ENCODE peak calls at places on chromosome 10, in five cellular contexts. M is sigmoid colon, G is upper lobe of left lung, H is spleen, O is suprapubic skin. P is an unnamed sample.

GRCh38 chr10:43749145-43749576 is 100.5 kb upstream of the ZNF32 start:
- DNase-seq in M (no peak), G (no peak), H (peak; percentile 59), O (no peak), P (no peak)

GRCh38 chr10:78417425-78418370 is 384.0 kb downstream of the RPS24 start:
- DNase-seq in M (peak; percentile 45), G (no peak), H (no peak), O (peak; percentile 72), P (no peak)

GRCh38 chr10:95245425-95246055 is 45.3 kb downstream of the PDLIM1 start:
- DNase-seq in M (no peak), G (no peak), H (no peak), O (no peak), P (no peak)

GRCh38 chr10:77967611-77968022 is 41.1 kb upstream of the DLG5 start:
- DNase-seq in M (no peak), G (peak; percentile 9), H (peak; percentile 5), O (no peak), P (no peak)

GRCh38 chr10:98262571-98262970 is 5.4 kb downstream of the LOXL4 start:
- DNase-seq in M (no peak), G (peak; percentile 66), H (no peak), O (peak; percentile 78), P (no peak)

GRCh38 chr10:131902211-131902610 is 1.4 kb downstream of the PPP2R2D start:
- DNase-seq in M (peak; percentile 37), G (no peak), H (peak; percentile 72), O (peak; percentile 45), P (no peak)

GRCh38 chr10:91887075-91887899 is 22.0 kb downstream of the FGFBP3 start:
- DNase-seq in M (peak; percentile 66), G (peak; percentile 87), H (peak; percentile 78), O (no peak), P (no peak)

GRCh38 chr10:75283150-75284096 is 47.7 kb upstream of the COMTD1 start:
- DNase-seq in M (no peak), G (peak; percentile 45), H (no peak), O (peak; percentile 52), P (peak; percentile 54)

GRCh38 chr10:108208732-108209131 is 1044.2 kb upstream of the SORCS1 start:
- DNase-seq in M (no peak), G (no peak), H (no peak), O (no peak), P (no peak)

GRCh38 chr10:3785849-3786290 is 861 bp upstream of the KLF6 start:
- DNase-seq in M (peak; percentile 78), G (no peak), H (no peak), O (no peak), P (no peak)

GRCh38 chr10:101287922-101288638 is 58.8 kb upstream of the LBX1 start:
- DNase-seq in M (no peak), G (no peak), H (no peak), O (no peak), P (no peak)

GRCh38 chr10:12518024-12518423 is 168.7 kb downstream of the CAMK1D start:
- DNase-seq in M (no peak), G (no peak), H (no peak), O (no peak), P (no peak)

GRCh38 chr10:79602953-79603352 is 7.8 kb upstream of the SFTPA1 start:
- DNase-seq in M (no peak), G (no peak), H (no peak), O (no peak), P (no peak)

GRCh38 chr10:8229153-8229552 is 174.7 kb downstream of the GATA3 start:
- DNase-seq in M (no peak), G (no peak), H (no peak), O (no peak), P (no peak)

GRCh38 chr10:87866575-87866974 is 3.1 kb downstream of the PTEN start:
- DNase-seq in M (no peak), G (no peak), H (no peak), O (no peak), P (no peak)

GRCh38 chr10:8331896-8332729 is 277.6 kb downstream of the GATA3 start:
- DNase-seq in M (no peak), G (peak; percentile 90), H (peak; percentile 92), O (no peak), P (peak; percentile 21)

GRCh38 chr10:107914450-107915276 is 750.2 kb upstream of the SORCS1 start:
- DNase-seq in M (peak; percentile 58), G (peak; percentile 84), H (peak; percentile 76), O (no peak), P (no peak)

GRCh38 chr10:75592888-75593643 is 161.6 kb downstream of the LRMDA start:
- DNase-seq in M (no peak), G (no peak), H (no peak), O (no peak), P (no peak)

GRCh38 chr10:117502421-117503169 is 40.0 kb upstream of the EMX2 start:
- DNase-seq in M (peak; percentile 33), G (no peak), H (no peak), O (peak; percentile 71), P (no peak)

GRCh38 chr10:108454793-108455192 is 1290.3 kb upstream of the SORCS1 start:
- DNase-seq in M (no peak), G (no peak), H (no peak), O (no peak), P (no peak)

GRCh38 chr10:91987397-91988037 is 63.9 kb downstream of the BTAF1 start:
- DNase-seq in M (no peak), G (no peak), H (no peak), O (no peak), P (no peak)

GRCh38 chr10:88120075-88120474 is 256.6 kb downstream of the PTEN start:
- DNase-seq in M (no peak), G (no peak), H (no peak), O (no peak), P (no peak)

GRCh38 chr10:12503311-12503710 is 154.0 kb downstream of the CAMK1D start:
- DNase-seq in M (no peak), G (no peak), H (peak; percentile 34), O (peak; percentile 53), P (no peak)

GRCh38 chr10:93154531-93154930 is 80.8 kb downstream of the CYP26A1 start:
- DNase-seq in M (no peak), G (no peak), H (no peak), O (no peak), P (no peak)

GRCh38 chr10:130871406-130871805 is 440.1 kb downstream of the TCERG1L start:
- DNase-seq in M (peak; percentile 12), G (no peak), H (no peak), O (peak; percentile 28), P (no peak)
- TF ChIP-seq POLR2AphosphoS5 in M (no peak), G (no peak), H (no peak), O (no peak), P (no peak)

GRCh38 chr10:103395754-103396066 is 565 bp downstream of the ATP5MK start:
- DNase-seq in M (no peak), G (peak; percentile 8), H (no peak), O (no peak), P (no peak)

GRCh38 chr10:103397191-103397825 is 882 bp downstream of the PDCD11 start:
- DNase-seq in M (no peak), G (peak; percentile 24), H (no peak), O (no peak), P (no peak)

GRCh38 chr10:103396789-103397087 is 312 bp downstream of the PDCD11 start:
- DNase-seq in M (no peak), G (no peak), H (no peak), O (no peak), P (no peak)

GRCh38 chr10:103394180-103394579 is 2.1 kb downstream of the ATP5MK start:
- DNase-seq in M (no peak), G (peak; percentile 46), H (no peak), O (no peak), P (no peak)

DNA sequence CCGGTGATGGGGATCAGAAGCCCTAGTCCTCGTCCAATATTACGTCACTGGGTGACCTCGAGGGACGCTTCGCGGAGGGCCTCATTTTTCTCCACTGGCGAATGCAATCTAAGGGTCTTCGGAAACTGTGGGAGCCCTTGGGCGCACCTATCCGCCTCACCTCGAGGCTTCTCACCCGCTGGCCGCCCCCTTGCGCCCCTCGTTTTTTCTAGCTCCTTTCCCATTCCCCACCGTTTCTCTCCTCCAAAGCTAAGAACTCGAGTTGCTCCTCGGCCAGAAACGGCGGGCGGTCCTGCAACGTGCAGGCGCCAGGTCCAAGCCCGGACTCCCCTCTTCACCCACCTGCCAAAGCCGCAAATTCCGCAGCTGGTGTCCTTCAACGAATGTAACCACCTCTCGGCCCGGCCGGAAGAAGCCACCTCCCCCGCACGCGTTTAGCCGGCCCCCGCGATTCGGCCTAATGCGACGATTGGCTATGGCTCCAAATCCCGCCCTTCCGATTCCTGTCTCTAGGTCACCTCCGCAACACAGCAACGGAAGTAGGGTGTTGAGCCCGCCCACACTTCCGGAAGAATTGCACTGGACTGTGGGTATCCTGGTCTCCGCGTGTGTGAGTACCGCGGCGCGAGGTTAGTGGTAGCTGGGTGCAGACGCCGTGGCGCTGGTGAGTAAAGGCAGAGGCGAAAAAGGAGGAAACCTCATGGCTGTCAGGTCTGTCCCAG is at the start of the genes ATP5MK and PDCD11:
- DNase-seq in M (peak; percentile 98), G (peak; percentile 95), H (peak; percentile 99), O (peak; percentile 99), P (peak; percentile 98)
- TF ChIP-seq CTCF in M (no peak), G (peak; percentile 18), H (no peak), O (no peak), P (no peak)

DNA sequence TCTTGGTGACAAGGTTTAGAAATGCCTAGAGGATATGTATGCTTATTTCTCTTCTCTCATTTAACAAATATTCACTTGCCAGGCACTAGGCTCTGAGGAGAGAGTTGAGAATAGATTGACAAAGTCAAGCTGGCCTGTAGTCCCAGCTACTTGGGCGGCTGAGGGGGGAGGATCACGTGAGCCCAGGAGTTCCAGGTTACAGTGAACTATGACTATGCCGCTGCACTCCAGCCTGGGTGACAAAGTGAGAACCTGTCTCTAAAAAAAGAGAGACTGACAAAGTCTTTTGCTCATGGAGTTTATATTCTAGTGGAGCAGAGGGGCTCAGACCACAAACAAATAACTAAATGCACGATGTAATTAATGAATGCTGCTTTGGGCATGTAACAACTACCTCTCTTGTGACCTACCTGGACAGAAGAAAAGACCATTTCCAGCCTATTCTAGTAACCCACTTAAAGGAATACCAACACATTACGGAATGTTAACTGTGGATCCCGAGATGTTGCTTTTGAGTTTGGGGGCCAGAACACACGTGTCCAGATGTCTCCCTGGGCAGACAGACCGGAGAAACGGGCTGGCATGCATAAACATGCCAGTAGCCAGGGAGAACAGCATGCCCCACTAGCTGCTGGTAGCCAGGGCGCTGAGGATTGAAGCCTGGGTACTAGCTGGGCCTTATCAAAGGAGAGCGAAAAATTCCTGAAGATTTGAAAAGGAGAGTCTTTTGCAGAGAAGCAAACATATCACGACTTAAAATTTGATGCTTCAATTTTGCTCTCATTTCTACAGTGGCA is 2.6 kb upstream of the BMPR1A start:
- DNase-seq in M (peak; percentile 71), G (no peak), H (no peak), O (no peak), P (peak; percentile 36)
- TF ChIP-seq POLR2AphosphoS5 in M (peak; percentile 8), G (no peak), H (no peak), O (no peak), P (no peak)

GRCh38 chr10:68572151-68572550 is 12.0 kb downstream of the TET1 start:
- DNase-seq in M (peak; percentile 3), G (no peak), H (no peak), O (no peak), P (no peak)

GRCh38 chr10:68578945-68579344 is 18.8 kb downstream of the TET1 start:
- DNase-seq in M (no peak), G (no peak), H (no peak), O (no peak), P (no peak)

DNA sequence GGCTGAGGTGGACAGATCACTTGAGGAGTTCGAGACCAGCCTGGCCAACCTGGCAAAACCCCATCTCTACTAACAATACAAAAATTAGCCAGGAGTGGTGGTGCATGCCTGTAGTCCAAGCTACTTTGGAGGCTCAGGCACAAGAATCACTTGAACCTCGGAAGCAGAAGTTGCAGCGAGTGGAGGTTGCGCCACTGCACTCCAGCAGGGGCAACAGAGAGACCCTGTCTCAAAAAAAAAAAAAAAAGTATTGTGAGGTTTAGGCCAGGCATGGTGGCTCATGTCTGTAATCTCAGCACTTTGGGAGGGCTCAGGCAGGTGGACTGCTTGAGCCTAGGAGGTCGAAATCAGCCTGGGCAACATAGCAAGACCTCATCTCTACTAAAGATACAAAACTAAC is 16.0 kb downstream of the TET1 start:
- DNase-seq in M (no peak), G (no peak), H (no peak), O (no peak), P (no peak)
- TF ChIP-seq CTCF in M (no peak), G (no peak), H (no peak), O (no peak), P (no peak)

P was measured in prostate gland.